ENCODE peak calls at places on chromosome 15, in four cellular contexts. M is stimulated activated CD8-positive, alpha-beta memory T cell treated with anti-CD3 and anti-CD28 coated beads, Interleukin-2, amount 100 ng/mL, for 48 hours; I is hypothalamus; Y is fibroblast of pulmonary artery. X is an unnamed sample.

GRCh38 chr15:88664151-88664778 is 25.4 kb downstream of the ISG20 start:
- DNase-seq in Y (no peak), I (peak; percentile 19), M (no peak), X (no peak)

GRCh38 chr15:99605490-99605931 is 39.7 kb downstream of the MEF2A start:
- DNase-seq in M (no peak), I (no peak), Y (peak; percentile 26), X (peak; percentile 28)

GRCh38 chr15:98712845-98713584 is 64.7 kb downstream of the IGF1R start:
- DNase-seq in M (no peak), Y (no peak), I (no peak), X (no peak)

GRCh38 chr15:90859234-90860131 is 8.9 kb upstream of the FURIN start:
- DNase-seq in Y (no peak), M (no peak), I (no peak), X (no peak)

GRCh38 chr15:66252411-66253295 is 897 bp downstream of the MEGF11 start:
- DNase-seq in Y (peak; percentile 42), M (peak; percentile 46), I (peak; percentile 36), X (peak; percentile 84)

GRCh38 chr15:70875001-70875782 is 17.0 kb downstream of the THAP10 start:
- DNase-seq in M (no peak), Y (peak; percentile 73), I (no peak), X (peak; percentile 50)

GRCh38 chr15:73944161-73945099 is 18.2 kb downstream of the LOXL1 start:
- DNase-seq in Y (no peak), I (no peak), M (no peak), X (peak; percentile 68)

GRCh38 chr15:70701891-70702568 is 61.3 kb downstream of the UACA start:
- DNase-seq in M (no peak), I (no peak), Y (peak; percentile 71), X (peak; percentile 67)

GRCh38 chr15:27410986-27411385 is 440.0 kb downstream of the GABRG3 start:
- DNase-seq in I (no peak), M (no peak), Y (no peak), X (peak; percentile 66)

GRCh38 chr15:74961616-74962015 is 5.0 kb upstream of the RPP25 start:
- DNase-seq in Y (no peak), I (no peak), M (no peak), X (no peak)

GRCh38 chr15:64334530-64334929 is 21.4 kb downstream of the CSNK1G1 start:
- DNase-seq in I (no peak), Y (no peak), M (peak; percentile 12), X (no peak)

GRCh38 chr15:27538325-27538724 is 560.8 kb downstream of the OCA2 start:
- DNase-seq in M (no peak), Y (no peak), I (no peak), X (no peak)

GRCh38 chr15:98626153-98626552 is 22.2 kb upstream of the IGF1R start:
- DNase-seq in Y (no peak), M (no peak), I (no peak), X (no peak)

GRCh38 chr15:48063411-48063985 is 57.3 kb upstream of the SLC24A5 start:
- DNase-seq in I (no peak), M (no peak), Y (no peak), X (no peak)

GRCh38 chr15:31396881-31397560 is 70.4 kb downstream of the KLF13 start:
- DNase-seq in Y (peak; percentile 78), I (peak; percentile 38), M (no peak), X (peak; percentile 52)

GRCh38 chr15:95536638-95537037 is 793.9 kb upstream of the NR2F2 start:
- DNase-seq in I (no peak), Y (no peak), M (no peak), X (no peak)

GRCh38 chr15:38666865-38667264 is 102.3 kb upstream of the RASGRP1 start:
- DNase-seq in I (no peak), Y (no peak), M (no peak), X (no peak)

GRCh38 chr15:92599394-92599970 is 56.1 kb downstream of the FAM174B start:
- DNase-seq in I (no peak), M (no peak), Y (peak; percentile 49), X (peak; percentile 68)